ENCODE peak calls at places on chromosome 2, in five cellular contexts. N is GM23338; F is PC-3; V is A172; L is effector memory CD4-positive, alpha-beta T cell. G is an unnamed sample.

GRCh38 chr2:109607766-109608165 is 6.0 kb downstream of the SEPTIN10 start:
- DNase-seq in N (no peak), F (peak; percentile 20), V (peak; percentile 26), L (no peak), G (no peak)

GRCh38 chr2:65664931-65665330 is 232.5 kb upstream of the SPRED2 start:
- DNase-seq in N (no peak), F (no peak), V (no peak), L (no peak), G (no peak)

GRCh38 chr2:225041871-225042799 is at the start of gene DOCK10:
- DNase-seq in N (peak; percentile 42), F (peak; percentile 35), V (peak; percentile 38), L (peak; percentile 35), G (peak; percentile 58)

GRCh38 chr2:138094031-138094430 is 129.8 kb downstream of the HNMT start:
- DNase-seq in N (peak; percentile 14), F (no peak), V (no peak), L (no peak), G (no peak)

GRCh38 chr2:17962874-17963273 is 84.4 kb downstream of the KCNS3 start:
- DNase-seq in N (peak; percentile 53), F (peak; percentile 6), V (peak; percentile 65), L (no peak), G (no peak)

GRCh38 chr2:236820763-236821344 is 251.2 kb downstream of the ACKR3 start:
- DNase-seq in N (no peak), F (no peak), V (no peak), L (no peak), G (no peak)

GRCh38 chr2:121037480-121037879 is 247.5 kb downstream of the TFCP2L1 start:
- DNase-seq in N (no peak), F (no peak), V (no peak), L (no peak), G (no peak)

GRCh38 chr2:231483398-231484329 is 19.4 kb upstream of the NCL start:
- DNase-seq in N (peak; percentile 73), F (no peak), V (no peak), L (no peak), G (no peak)

GRCh38 chr2:37389984-37390765 is 45.7 kb downstream of the QPCT start:
- DNase-seq in N (peak; percentile 74), F (peak; percentile 95), V (peak; percentile 96), L (peak; percentile 59), G (peak; percentile 73)

GRCh38 chr2:234771985-234772774 is 179.6 kb upstream of the SH3BP4 start:
- DNase-seq in N (no peak), F (peak; percentile 68), V (peak; percentile 87), L (no peak), G (no peak)

GRCh38 chr2:62184499-62185045 is 11.3 kb upstream of the B3GNT2 start:
- DNase-seq in N (no peak), F (no peak), V (no peak), L (no peak), G (no peak)

GRCh38 chr2:36455011-36455410 is 99.4 kb downstream of the CRIM1 start:
- DNase-seq in N (no peak), F (no peak), V (no peak), L (no peak), G (no peak)

GRCh38 chr2:32479993-32480392 is 123.2 kb downstream of the BIRC6 start:
- DNase-seq in N (no peak), F (no peak), V (no peak), L (no peak), G (no peak)

GRCh38 chr2:121362776-121363175 is 77.8 kb upstream of the TFCP2L1 start:
- DNase-seq in N (no peak), F (no peak), V (no peak), L (no peak), G (no peak)

GRCh38 chr2:47093626-47094025 is 61.5 kb downstream of the STPG4 start:
- DNase-seq in N (no peak), F (no peak), V (no peak), L (no peak), G (no peak)

GRCh38 chr2:78861546-78861945 is 164.0 kb upstream of the REG3G start:
- DNase-seq in N (peak; percentile 74), F (peak; percentile 39), V (peak; percentile 29), L (no peak), G (no peak)

GRCh38 chr2:62501794-62502500 is 4.0 kb downstream of the TMEM17 start:
- DNase-seq in N (no peak), F (peak; percentile 41), V (peak; percentile 43), L (no peak), G (no peak)

GRCh38 chr2:100976634-100977391 is 25.3 kb upstream of the RPL31 start:
- DNase-seq in N (no peak), F (no peak), V (peak; percentile 71), L (no peak), G (peak; percentile 25)

GRCh38 chr2:43225093-43225787 is 1.2 kb downstream of the ZFP36L2 start:
- DNase-seq in N (peak; percentile 60), F (peak; percentile 42), V (no peak), L (peak; percentile 38), G (peak; percentile 69)

GRCh38 chr2:159138642-159139182 is 147.8 kb downstream of the WDSUB1 start:
- DNase-seq in N (no peak), F (no peak), V (no peak), L (no peak), G (no peak)

GRCh38 chr2:41989503-41990180 is 58.2 kb upstream of the PKDCC start:
- DNase-seq in N (no peak), F (no peak), V (no peak), L (no peak), G (no peak)

GRCh38 chr2:211085056-211085680 is 528.8 kb downstream of the CPS1 start:
- DNase-seq in N (peak; percentile 77), F (peak; percentile 81), V (peak; percentile 21), L (no peak), G (no peak)

GRCh38 chr2:155060906-155061305 is 362.4 kb downstream of the KCNJ3 start:
- DNase-seq in N (no peak), F (no peak), V (no peak), L (no peak), G (no peak)